ENCODE peak calls at places on chromosomes 3 and 15, in five cellular contexts. P is GM12878, H is stomach, R is A549, Q is H1. G is an unnamed sample.

GRCh38 chr3:137035631-137036030 is 77.8 kb downstream of the IL20RB start:
- DNase-seq in P (no peak), Q (peak; percentile 63), H (no peak), R (peak; percentile 28), G (no peak)

GRCh38 chr3:155607761-155608160 is 137.1 kb downstream of the PLCH1 start:
- DNase-seq in P (no peak), Q (no peak), H (no peak), R (no peak), G (no peak)

GRCh38 chr15:32878342-32878741 is 160.5 kb downstream of the GREM1 start:
- DNase-seq in R (no peak), Q (no peak), H (no peak), P (no peak), G (no peak)

GRCh38 chr3:45688194-45688881 is 858 bp upstream of the SACM1L start:
- DNase-seq in P (no peak), R (peak; percentile 33), H (no peak), Q (peak; percentile 76), G (no peak)

GRCh38 chr15:29124581-29125381 is 144.8 kb downstream of the NSMCE3 start:
- DNase-seq in R (no peak), H (no peak), Q (no peak), P (no peak), G (no peak)

GRCh38 chr3:194245975-194246561 is 105.1 kb downstream of the CPN2 start:
- DNase-seq in Q (peak; percentile 57), P (no peak), R (no peak), H (peak; percentile 17), G (no peak)

GRCh38 chr3:129263161-129263910 is 13.9 kb downstream of the COPG1 start:
- DNase-seq in R (no peak), P (no peak), H (no peak), Q (no peak), G (peak; percentile 60)

GRCh38 chr3:171977860-171978259 is 61.5 kb upstream of the FNDC3B start:
- DNase-seq in H (no peak), Q (no peak), P (no peak), R (no peak), G (no peak)

GRCh38 chr3:13895155-13896105 is 15.6 kb upstream of the WNT7A start:
- DNase-seq in H (peak; percentile 96), P (peak; percentile 47), R (peak; percentile 74), Q (peak; percentile 98), G (peak; percentile 98)

GRCh38 chr15:79653533-79653932 is 221.4 kb downstream of the MINAR1 start:
- DNase-seq in R (no peak), P (no peak), H (no peak), Q (no peak), G (no peak)
- TF ChIP-seq EP300 in R (no peak), P (no peak), H (no peak), Q (no peak), G (no peak)

GRCh38 chr3:134374791-134375541 is 719 bp upstream of the AMOTL2 start:
- DNase-seq in P (no peak), R (peak; percentile 61), H (peak; percentile 77), Q (peak; percentile 72), G (peak; percentile 79)
- TF ChIP-seq EP300 in P (no peak), R (peak; percentile 37), H (no peak), Q (no peak), G (no peak)

GRCh38 chr3:190279690-190280089 is 42.6 kb downstream of the CLDN1 start:
- DNase-seq in H (no peak), Q (no peak), P (no peak), R (no peak), G (no peak)

GRCh38 chr3:190286014-190286413 is 36.2 kb downstream of the CLDN1 start:
- DNase-seq in R (no peak), H (no peak), P (no peak), Q (no peak), G (no peak)

DNA sequence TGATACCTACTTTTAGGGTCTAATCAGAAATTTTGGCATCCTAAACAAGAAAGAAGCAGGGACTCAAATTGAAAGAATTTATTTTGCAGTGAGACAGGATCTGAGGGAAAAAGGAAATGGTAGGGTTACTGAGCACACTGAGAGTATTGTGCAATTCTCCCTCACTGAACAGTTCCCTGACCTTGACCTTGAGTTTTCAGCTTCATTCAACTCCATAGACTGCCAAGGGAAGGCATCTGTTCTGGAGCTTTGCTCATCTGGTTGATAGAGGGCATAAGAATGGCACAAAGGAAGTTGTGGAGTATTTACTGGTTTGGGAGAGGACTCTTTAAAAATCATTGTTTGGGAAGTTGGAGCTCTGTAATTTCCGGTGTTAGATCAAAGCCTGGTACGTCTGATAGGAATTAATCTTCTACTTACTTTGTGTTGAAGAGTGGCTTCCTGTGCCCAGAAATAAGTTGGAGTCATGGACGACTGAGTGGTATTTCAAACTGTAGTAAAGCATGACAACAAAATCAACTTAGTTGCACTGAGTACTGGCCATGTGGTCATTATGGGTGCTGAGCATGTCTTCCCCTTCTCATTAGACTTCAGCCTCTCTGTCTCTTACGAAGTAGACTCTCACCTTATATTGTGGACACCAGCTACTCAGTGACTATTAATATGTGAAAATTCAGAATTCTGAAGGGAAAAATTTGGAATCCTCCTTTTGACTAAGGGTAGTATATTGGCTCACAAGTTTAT is 40.8 kb downstream of the CLDN1 start:
- DNase-seq in R (no peak), Q (no peak), H (no peak), P (no peak), G (no peak)
- TF ChIP-seq EP300 in R (no peak), Q (no peak), H (no peak), P (no peak), G (no peak)

GRCh38 chr3:164096352-164096751 is 981.9 kb downstream of the SI start:
- DNase-seq in H (no peak), P (no peak), R (no peak), Q (no peak), G (no peak)
- TF ChIP-seq EP300 in H (no peak), P (no peak), R (no peak), Q (no peak), G (no peak)

GRCh38 chr3:114056130-114057010 is at the start of the genes CCDC191 and QTRT2:
- DNase-seq in H (peak; percentile 99), Q (peak; percentile 98), P (peak; percentile 97), R (peak; percentile 86), G (peak; percentile 99)
- TF ChIP-seq EP300 in H (no peak), Q (no peak), P (peak; percentile 77), R (no peak), G (no peak)

G was measured in suprapubic skin.